ENCODE peak calls at places on chromosomes 7 and 10, in four cellular contexts. One of them, this sample, is unnamed.

GRCh38 chr7:2814186-2814530 is 29.9 kb downstream of the GNA12 start:
- DNase-seq in GM20000: no peak
- DNase-seq in esophagus squamous epithelium: no peak
- DNase-seq in cardiac fibroblast: peak; percentile 56
- DNase-seq in this sample: no peak

GRCh38 chr10:94314913-94315545 is 47.7 kb downstream of the NOC3L start:
- DNase-seq in GM20000: no peak
- DNase-seq in esophagus squamous epithelium: no peak
- DNase-seq in cardiac fibroblast: peak; percentile 39
- DNase-seq in this sample: no peak

GRCh38 chr7:129144095-129144833 is at the start of gene TSPAN33:
- DNase-seq in GM20000: peak; percentile 94
- DNase-seq in esophagus squamous epithelium: no peak
- DNase-seq in cardiac fibroblast: peak; percentile 56
- DNase-seq in this sample: peak; percentile 47

GRCh38 chr10:103463456-103463855 is 4.8 kb upstream of the CALHM1 start:
- DNase-seq in GM20000: no peak
- DNase-seq in esophagus squamous epithelium: no peak
- DNase-seq in cardiac fibroblast: peak; percentile 33
- DNase-seq in this sample: no peak

GRCh38 chr7:129845972-129846327 is 106.8 kb downstream of the UBE2H start:
- DNase-seq in GM20000: no peak
- DNase-seq in esophagus squamous epithelium: no peak
- DNase-seq in cardiac fibroblast: peak; percentile 89
- DNase-seq in this sample: no peak

GRCh38 chr7:106278695-106279094 is 6.1 kb downstream of the NAMPT start:
- DNase-seq in GM20000: no peak
- DNase-seq in esophagus squamous epithelium: no peak
- DNase-seq in cardiac fibroblast: no peak
- DNase-seq in this sample: no peak

GRCh38 chr10:2463301-2463700 is 604.0 kb upstream of the PFKP start:
- DNase-seq in GM20000: no peak
- DNase-seq in esophagus squamous epithelium: no peak
- DNase-seq in cardiac fibroblast: no peak
- DNase-seq in this sample: no peak

GRCh38 chr7:138468244-138469123 is 8.4 kb downstream of the TRIM24 start:
- DNase-seq in GM20000: no peak
- DNase-seq in esophagus squamous epithelium: no peak
- DNase-seq in cardiac fibroblast: peak; percentile 28
- DNase-seq in this sample: no peak

GRCh38 chr10:77837248-77837924 is 89.2 kb downstream of the DLG5 start:
- DNase-seq in GM20000: peak; percentile 85
- DNase-seq in esophagus squamous epithelium: no peak
- DNase-seq in cardiac fibroblast: peak; percentile 36
- DNase-seq in this sample: no peak

GRCh38 chr7:36677769-36678435 is 46.4 kb downstream of the AOAH start:
- DNase-seq in GM20000: no peak
- DNase-seq in esophagus squamous epithelium: no peak
- DNase-seq in cardiac fibroblast: no peak
- DNase-seq in this sample: no peak

GRCh38 chr10:3850999-3851937 is 66.3 kb upstream of the KLF6 start:
- DNase-seq in GM20000: no peak
- DNase-seq in esophagus squamous epithelium: no peak
- DNase-seq in cardiac fibroblast: peak; percentile 96
- DNase-seq in this sample: no peak

GRCh38 chr7:44982535-44982923 is 3.7 kb upstream of the MYO1G start:
- DNase-seq in GM20000: no peak
- DNase-seq in esophagus squamous epithelium: no peak
- DNase-seq in cardiac fibroblast: no peak
- DNase-seq in this sample: no peak

GRCh38 chr7:32588657-32589056 is 93.4 kb downstream of the AVL9 start:
- DNase-seq in GM20000: peak; percentile 59
- DNase-seq in esophagus squamous epithelium: no peak
- DNase-seq in cardiac fibroblast: peak; percentile 83
- DNase-seq in this sample: no peak

GRCh38 chr10:71038921-71039320 is 150.6 kb upstream of the PCBD1 start:
- DNase-seq in GM20000: no peak
- DNase-seq in esophagus squamous epithelium: no peak
- DNase-seq in cardiac fibroblast: no peak
- DNase-seq in this sample: no peak

GRCh38 chr10:103198648-103199047 is 5.6 kb upstream of the NT5C2 start:
- DNase-seq in GM20000: no peak
- DNase-seq in esophagus squamous epithelium: no peak
- DNase-seq in cardiac fibroblast: no peak
- DNase-seq in this sample: no peak

GRCh38 chr10:94125856-94126255 is 132.1 kb downstream of the PLCE1 start:
- DNase-seq in GM20000: no peak
- DNase-seq in esophagus squamous epithelium: no peak
- DNase-seq in cardiac fibroblast: peak; percentile 80
- DNase-seq in this sample: no peak

GRCh38 chr10:113869789-113870188 is 15.3 kb downstream of the NHLRC2 start:
- DNase-seq in GM20000: no peak
- DNase-seq in esophagus squamous epithelium: no peak
- DNase-seq in cardiac fibroblast: no peak
- DNase-seq in this sample: no peak

GRCh38 chr10:53209941-53210611 is 437.5 kb upstream of the MBL2 start:
- DNase-seq in GM20000: no peak
- DNase-seq in esophagus squamous epithelium: no peak
- DNase-seq in cardiac fibroblast: peak; percentile 16
- DNase-seq in this sample: no peak

GRCh38 chr7:142301299-142301698 is 43.4 kb upstream of the PRSS58 start:
- DNase-seq in GM20000: no peak
- DNase-seq in esophagus squamous epithelium: no peak
- DNase-seq in cardiac fibroblast: no peak
- DNase-seq in this sample: no peak

GRCh38 chr7:142299226-142299625 is 41.4 kb upstream of the PRSS58 start:
- DNase-seq in GM20000: no peak
- DNase-seq in esophagus squamous epithelium: no peak
- DNase-seq in cardiac fibroblast: no peak
- DNase-seq in this sample: no peak

GRCh38 chr7:142303650-142304049 is 45.8 kb upstream of the PRSS58 start:
- DNase-seq in GM20000: peak; percentile 23
- DNase-seq in esophagus squamous epithelium: no peak
- DNase-seq in cardiac fibroblast: peak; percentile 20
- DNase-seq in this sample: no peak

GRCh38 chr7:142300689-142301088 is 42.8 kb upstream of the PRSS58 start:
- DNase-seq in GM20000: peak; percentile 21
- DNase-seq in esophagus squamous epithelium: no peak
- DNase-seq in cardiac fibroblast: no peak
- DNase-seq in this sample: no peak

DNA sequence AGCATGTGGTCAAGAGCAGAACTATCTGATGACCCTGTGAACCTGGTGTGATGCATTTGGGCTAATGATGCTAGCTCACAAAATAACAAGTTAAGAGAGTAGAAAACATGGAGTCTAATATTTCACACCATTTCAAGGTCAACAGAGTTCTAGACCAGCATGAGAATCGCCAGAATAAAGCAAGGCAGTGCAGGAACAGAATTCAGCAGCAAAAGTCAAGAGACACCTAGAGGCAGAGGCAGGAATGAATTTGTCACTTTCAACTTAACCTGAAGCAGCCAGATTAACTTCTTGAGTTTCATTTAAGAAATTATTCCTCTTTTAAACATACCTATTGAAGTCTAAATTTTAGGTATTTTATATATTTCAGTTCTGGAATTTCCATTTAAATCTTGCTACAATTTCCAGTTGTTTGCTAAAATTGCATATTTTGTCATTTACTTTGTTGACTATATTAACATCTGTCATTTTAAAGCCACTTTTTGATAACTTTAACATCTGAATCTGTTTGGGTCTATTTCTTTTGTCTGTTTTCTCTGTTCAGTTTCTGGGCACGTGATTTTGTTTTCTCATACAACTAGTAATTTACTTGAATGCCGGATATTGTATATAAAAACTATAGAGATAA is 44.2 kb upstream of the PRSS58 start:
- DNase-seq in GM20000: peak; percentile 22
- DNase-seq in esophagus squamous epithelium: no peak
- DNase-seq in cardiac fibroblast: peak; percentile 42
- DNase-seq in this sample: no peak
- TF ChIP-seq CTCF in GM20000: peak; percentile 43
- TF ChIP-seq CTCF in esophagus squamous epithelium: no peak
- TF ChIP-seq CTCF in cardiac fibroblast: peak; percentile 54
- TF ChIP-seq CTCF in this sample: peak; percentile 22

DNA sequence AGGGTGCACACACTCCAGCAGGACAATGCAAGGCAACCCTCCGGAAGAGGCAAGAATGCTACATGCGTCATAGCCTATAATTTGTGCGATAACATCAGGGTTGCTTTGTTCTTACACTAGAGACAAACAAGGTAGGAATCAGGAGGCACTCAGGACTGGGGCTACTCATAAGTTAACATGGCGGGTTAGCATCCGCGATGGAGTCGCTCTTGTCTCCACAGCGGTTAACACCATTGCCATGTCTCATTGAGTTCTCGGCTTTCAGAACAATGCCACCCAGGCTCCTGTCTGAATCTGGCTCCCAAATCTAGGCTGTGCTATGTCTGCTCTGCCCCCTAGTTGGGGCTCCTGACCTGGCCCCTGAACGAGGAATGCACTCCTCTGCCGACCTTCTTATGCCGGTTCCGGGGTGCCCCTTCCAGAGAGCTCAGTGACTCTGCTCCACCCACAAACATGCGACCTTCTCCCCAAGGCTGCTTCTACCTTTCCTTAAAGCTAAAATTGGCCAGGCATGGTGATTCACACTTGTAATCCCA is 24.9 kb upstream of the SLF2 start:
- DNase-seq in GM20000: no peak
- DNase-seq in esophagus squamous epithelium: no peak
- DNase-seq in cardiac fibroblast: no peak
- DNase-seq in this sample: no peak
- TF ChIP-seq CTCF in GM20000: no peak
- TF ChIP-seq CTCF in esophagus squamous epithelium: no peak
- TF ChIP-seq CTCF in cardiac fibroblast: no peak
- TF ChIP-seq CTCF in this sample: no peak

GRCh38 chr7:74115326-74115725 is 31.7 kb downstream of the LIMK1 start:
- DNase-seq in GM20000: no peak
- DNase-seq in esophagus squamous epithelium: no peak
- DNase-seq in cardiac fibroblast: no peak
- DNase-seq in this sample: no peak
- TF ChIP-seq CTCF in GM20000: no peak
- TF ChIP-seq CTCF in esophagus squamous epithelium: no peak
- TF ChIP-seq CTCF in cardiac fibroblast: no peak
- TF ChIP-seq CTCF in this sample: no peak

DNA sequence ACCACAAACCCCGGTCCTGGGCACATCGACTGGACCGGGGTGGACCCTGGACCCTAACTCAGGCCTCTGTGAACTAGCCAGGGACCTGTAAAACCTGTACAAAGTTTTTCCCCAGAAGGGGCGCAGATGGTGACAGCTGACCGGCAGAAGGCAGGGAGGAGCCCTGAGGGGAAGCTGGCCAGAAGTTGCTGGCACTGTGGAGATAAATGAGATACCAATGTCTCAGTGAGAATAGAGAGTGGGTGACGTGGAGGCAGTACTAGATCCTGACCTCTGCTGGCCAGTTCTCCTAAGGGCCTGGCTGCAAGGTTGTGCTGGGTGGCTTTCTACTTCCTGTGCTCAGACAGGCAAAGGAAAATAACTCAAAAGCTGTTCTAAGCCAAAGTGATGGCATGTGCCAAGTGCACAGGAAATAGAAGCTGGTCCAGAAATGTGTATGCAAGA is 10.6 kb upstream of the TSPAN14 start:
- DNase-seq in GM20000: peak; percentile 50
- DNase-seq in esophagus squamous epithelium: no peak
- DNase-seq in cardiac fibroblast: peak; percentile 57
- DNase-seq in this sample: no peak
- TF ChIP-seq CTCF in GM20000: no peak
- TF ChIP-seq CTCF in esophagus squamous epithelium: no peak
- TF ChIP-seq CTCF in cardiac fibroblast: peak; percentile 60
- TF ChIP-seq CTCF in this sample: no peak

DNA sequence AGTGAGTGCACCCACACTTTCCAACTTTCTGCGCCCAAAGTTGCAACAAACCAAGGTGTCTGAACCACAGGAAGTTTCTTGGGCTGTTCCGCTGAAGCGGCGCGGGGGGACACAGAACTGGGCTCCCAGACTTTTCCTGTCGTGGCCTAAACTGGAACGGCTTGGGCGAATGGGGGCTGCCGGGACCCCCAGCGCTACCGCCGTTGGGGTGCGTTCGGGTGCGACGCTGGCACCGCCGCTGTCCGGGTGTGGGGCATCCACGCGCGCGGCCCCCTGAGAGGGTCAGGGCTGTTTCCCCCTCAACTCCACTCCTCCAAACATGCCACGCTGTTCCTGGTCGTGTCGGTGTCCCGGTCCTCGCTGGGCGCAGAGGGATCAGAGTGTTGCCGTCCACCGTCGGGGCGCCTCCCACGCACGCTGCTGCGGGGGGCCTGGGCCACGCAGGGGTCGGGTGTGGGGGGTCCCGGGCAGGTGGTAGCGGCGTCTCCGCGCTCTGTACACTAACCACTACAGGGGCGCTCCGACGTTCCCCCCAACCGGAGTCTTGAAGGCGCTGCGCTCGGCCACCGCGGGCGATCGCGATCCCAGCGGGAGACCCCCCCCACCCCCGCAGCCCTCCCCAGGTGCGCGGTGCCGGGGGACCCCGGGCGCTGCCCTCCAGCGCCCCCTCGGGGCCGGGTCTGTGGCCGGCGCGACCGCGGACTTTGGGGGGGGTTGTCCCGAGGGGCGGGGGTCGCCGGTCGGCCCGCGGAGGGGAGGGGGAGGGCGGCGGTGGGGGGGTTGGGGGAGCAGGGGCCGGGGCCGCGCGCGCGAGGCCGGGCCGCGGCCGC is 2.2 kb upstream of the CUX1 start:
- DNase-seq in GM20000: peak; percentile 90
- DNase-seq in esophagus squamous epithelium: no peak
- DNase-seq in cardiac fibroblast: peak; percentile 15
- DNase-seq in this sample: peak; percentile 63
- TF ChIP-seq CTCF in GM20000: peak; percentile 14
- TF ChIP-seq CTCF in esophagus squamous epithelium: peak; percentile 35
- TF ChIP-seq CTCF in cardiac fibroblast: no peak
- TF ChIP-seq CTCF in this sample: peak; percentile 21

DNA sequence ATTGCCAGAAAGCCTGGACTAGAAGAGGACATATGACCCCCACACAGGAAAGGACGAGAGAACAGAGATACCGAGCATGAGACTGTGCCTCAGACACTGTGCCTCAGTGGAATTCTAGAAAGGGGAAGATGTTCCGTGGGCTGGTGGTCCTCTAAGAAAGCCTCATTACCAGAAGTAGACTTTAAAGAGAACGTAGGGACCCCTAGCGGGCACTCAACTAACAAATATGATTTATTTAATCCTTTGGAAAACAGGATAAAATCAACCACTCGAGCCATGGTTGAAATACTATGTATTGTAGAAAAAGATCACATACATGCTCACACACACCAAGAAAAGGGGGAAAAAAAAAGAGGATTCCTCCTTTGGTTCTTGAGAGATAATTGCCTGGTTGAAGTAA is 701.2 kb upstream of the SORCS1 start:
- DNase-seq in GM20000: no peak
- DNase-seq in esophagus squamous epithelium: no peak
- DNase-seq in cardiac fibroblast: no peak
- DNase-seq in this sample: no peak
- TF ChIP-seq CTCF in GM20000: no peak
- TF ChIP-seq CTCF in esophagus squamous epithelium: no peak
- TF ChIP-seq CTCF in cardiac fibroblast: no peak
- TF ChIP-seq CTCF in this sample: no peak

GRCh38 chr10:72875250-72876055 is 18.1 kb upstream of the OIT3 start:
- DNase-seq in GM20000: peak; percentile 23
- DNase-seq in esophagus squamous epithelium: no peak
- DNase-seq in cardiac fibroblast: peak; percentile 61
- DNase-seq in this sample: no peak
- TF ChIP-seq CTCF in GM20000: peak; percentile 31
- TF ChIP-seq CTCF in esophagus squamous epithelium: no peak
- TF ChIP-seq CTCF in cardiac fibroblast: peak; percentile 50
- TF ChIP-seq CTCF in this sample: peak; percentile 37

GRCh38 chr7:144102041-144102440 is 7.3 kb upstream of the OR2A2 start:
- DNase-seq in GM20000: no peak
- DNase-seq in esophagus squamous epithelium: no peak
- DNase-seq in cardiac fibroblast: no peak
- DNase-seq in this sample: no peak
- TF ChIP-seq CTCF in GM20000: no peak
- TF ChIP-seq CTCF in esophagus squamous epithelium: no peak
- TF ChIP-seq CTCF in cardiac fibroblast: no peak
- TF ChIP-seq CTCF in this sample: no peak